ENCODE peak calls at places on chromosome 21, in five cellular contexts. One of them, this sample, is unnamed.
A peak's percentile ranks its signal among the peaks of the same experiment; 100 is the strongest.

GRCh38 chr21:38056481-38056880 is 140.2 kb upstream of the KCNJ6 start:
- DNase-seq in MM.1S: no peak
- DNase-seq in EL: no peak
- DNase-seq in left ventricle myocardium inferior: no peak
- DNase-seq in naive thymus-derived CD4-positive, alpha-beta T cell: no peak
- DNase-seq in this sample: no peak

GRCh38 chr21:35100351-35100771 is 51.3 kb upstream of the RUNX1 start:
- DNase-seq in MM.1S: no peak
- DNase-seq in EL: no peak
- DNase-seq in left ventricle myocardium inferior: no peak
- DNase-seq in naive thymus-derived CD4-positive, alpha-beta T cell: no peak
- DNase-seq in this sample: no peak

GRCh38 chr21:32626633-32627196 is 14.5 kb upstream of the CFAP298 start:
- DNase-seq in MM.1S: no peak
- DNase-seq in EL: peak; percentile 70
- DNase-seq in left ventricle myocardium inferior: no peak
- DNase-seq in naive thymus-derived CD4-positive, alpha-beta T cell: no peak
- DNase-seq in this sample: no peak

GRCh38 chr21:37631319-37632117 is 264.9 kb downstream of the DYRK1A start:
- DNase-seq in MM.1S: peak; percentile 88
- DNase-seq in EL: no peak
- DNase-seq in left ventricle myocardium inferior: no peak
- DNase-seq in naive thymus-derived CD4-positive, alpha-beta T cell: no peak
- DNase-seq in this sample: no peak

GRCh38 chr21:36355071-36355680 is 30.0 kb upstream of the CHAF1B start:
- DNase-seq in MM.1S: no peak
- DNase-seq in EL: no peak
- DNase-seq in left ventricle myocardium inferior: no peak
- DNase-seq in naive thymus-derived CD4-positive, alpha-beta T cell: no peak
- DNase-seq in this sample: no peak

GRCh38 chr21:46551636-46552241 is 53.1 kb downstream of the S100B start:
- DNase-seq in MM.1S: no peak
- DNase-seq in EL: no peak
- DNase-seq in left ventricle myocardium inferior: no peak
- DNase-seq in naive thymus-derived CD4-positive, alpha-beta T cell: peak; percentile 16
- DNase-seq in this sample: no peak

GRCh38 chr21:26769613-26770188 is 75.5 kb downstream of the ADAMTS1 start:
- DNase-seq in MM.1S: no peak
- DNase-seq in EL: peak; percentile 52
- DNase-seq in left ventricle myocardium inferior: no peak
- DNase-seq in naive thymus-derived CD4-positive, alpha-beta T cell: no peak
- DNase-seq in this sample: peak; percentile 6

GRCh38 chr21:44574457-44575306 is 1.2 kb downstream of the KRTAP10-4 start:
- DNase-seq in MM.1S: no peak
- DNase-seq in EL: no peak
- DNase-seq in left ventricle myocardium inferior: no peak
- DNase-seq in naive thymus-derived CD4-positive, alpha-beta T cell: no peak
- DNase-seq in this sample: no peak

GRCh38 chr21:36509966-36510742 is 30.2 kb upstream of the CLDN14 start:
- DNase-seq in MM.1S: no peak
- DNase-seq in EL: no peak
- DNase-seq in left ventricle myocardium inferior: no peak
- DNase-seq in naive thymus-derived CD4-positive, alpha-beta T cell: no peak
- DNase-seq in this sample: no peak

This sample was measured in frontal cortex.